ENCODE peak calls at places on chromosomes 12 and 14, in seven cellular contexts. One of them, this sample, is unnamed.

GRCh38 chr12:11576104-11576503 is 73.4 kb upstream of the ETV6 start:
- DNase-seq in mesenchymal stem cell: peak; percentile 44
- DNase-seq in adrenal gland: no peak
- DNase-seq in A549: no peak
- DNase-seq in cardiac fibroblast: peak; percentile 64
- DNase-seq in bronchial epithelial cell: peak; percentile 97
- DNase-seq in aorta: no peak
- DNase-seq in this sample: peak; percentile 7

GRCh38 chr12:66351301-66351700 is 49.0 kb downstream of the HELB start:
- DNase-seq in mesenchymal stem cell: no peak
- DNase-seq in bronchial epithelial cell: no peak
- DNase-seq in A549: no peak
- DNase-seq in adrenal gland: no peak
- DNase-seq in aorta: no peak
- DNase-seq in cardiac fibroblast: no peak
- DNase-seq in this sample: no peak

GRCh38 chr12:108611884-108612415 is 14.1 kb upstream of the TMEM119 start:
- DNase-seq in adrenal gland: peak; percentile 75
- DNase-seq in mesenchymal stem cell: peak; percentile 91
- DNase-seq in A549: peak; percentile 55
- DNase-seq in bronchial epithelial cell: peak; percentile 95
- DNase-seq in cardiac fibroblast: peak; percentile 64
- DNase-seq in aorta: no peak
- DNase-seq in this sample: no peak

GRCh38 chr14:93543766-93544165 is 113.0 kb downstream of the UNC79 start:
- DNase-seq in A549: peak; percentile 3
- DNase-seq in mesenchymal stem cell: peak; percentile 34
- DNase-seq in aorta: no peak
- DNase-seq in adrenal gland: no peak
- DNase-seq in bronchial epithelial cell: peak; percentile 38
- DNase-seq in cardiac fibroblast: peak; percentile 51
- DNase-seq in this sample: no peak

GRCh38 chr12:96427269-96427729 is 27.1 kb upstream of the CDK17 start:
- DNase-seq in mesenchymal stem cell: peak; percentile 100
- DNase-seq in cardiac fibroblast: peak; percentile 100
- DNase-seq in bronchial epithelial cell: peak; percentile 100
- DNase-seq in adrenal gland: peak; percentile 45
- DNase-seq in A549: peak; percentile 55
- DNase-seq in aorta: peak; percentile 67
- DNase-seq in this sample: peak; percentile 96

GRCh38 chr12:123034865-123035264 is 54.4 kb downstream of the ARL6IP4 start:
- DNase-seq in A549: peak; percentile 63
- DNase-seq in bronchial epithelial cell: peak; percentile 88
- DNase-seq in adrenal gland: peak; percentile 50
- DNase-seq in mesenchymal stem cell: peak; percentile 77
- DNase-seq in cardiac fibroblast: no peak
- DNase-seq in aorta: no peak
- DNase-seq in this sample: no peak

GRCh38 chr12:82057770-82058169 is 298.6 kb upstream of the PPFIA2 start:
- DNase-seq in mesenchymal stem cell: no peak
- DNase-seq in adrenal gland: no peak
- DNase-seq in aorta: no peak
- DNase-seq in A549: no peak
- DNase-seq in cardiac fibroblast: no peak
- DNase-seq in bronchial epithelial cell: peak; percentile 92
- DNase-seq in this sample: no peak

GRCh38 chr12:115354007-115354452 is 670.1 kb upstream of the TBX3 start:
- DNase-seq in bronchial epithelial cell: peak; percentile 98
- DNase-seq in mesenchymal stem cell: peak; percentile 97
- DNase-seq in adrenal gland: peak; percentile 93
- DNase-seq in A549: peak; percentile 68
- DNase-seq in aorta: peak; percentile 84
- DNase-seq in cardiac fibroblast: peak; percentile 96
- DNase-seq in this sample: peak; percentile 89

GRCh38 chr12:6201199-6201608 is 1.0 kb downstream of the CD9 start:
- DNase-seq in adrenal gland: peak; percentile 73
- DNase-seq in bronchial epithelial cell: no peak
- DNase-seq in A549: peak; percentile 68
- DNase-seq in aorta: peak; percentile 63
- DNase-seq in cardiac fibroblast: no peak
- DNase-seq in mesenchymal stem cell: no peak
- DNase-seq in this sample: no peak

GRCh38 chr14:24367506-24368214 is at the start of gene NFATC4:
- DNase-seq in bronchial epithelial cell: peak; percentile 75
- DNase-seq in aorta: peak; percentile 83
- DNase-seq in A549: no peak
- DNase-seq in mesenchymal stem cell: peak; percentile 98
- DNase-seq in adrenal gland: peak; percentile 90
- DNase-seq in cardiac fibroblast: peak; percentile 99
- DNase-seq in this sample: peak; percentile 84

GRCh38 chr14:61973981-61974380 is 211.8 kb downstream of the SNAPC1 start:
- DNase-seq in A549: no peak
- DNase-seq in bronchial epithelial cell: peak; percentile 20
- DNase-seq in mesenchymal stem cell: peak; percentile 23
- DNase-seq in adrenal gland: no peak
- DNase-seq in cardiac fibroblast: peak; percentile 0
- DNase-seq in aorta: no peak
- DNase-seq in this sample: peak; percentile 2

DNA sequence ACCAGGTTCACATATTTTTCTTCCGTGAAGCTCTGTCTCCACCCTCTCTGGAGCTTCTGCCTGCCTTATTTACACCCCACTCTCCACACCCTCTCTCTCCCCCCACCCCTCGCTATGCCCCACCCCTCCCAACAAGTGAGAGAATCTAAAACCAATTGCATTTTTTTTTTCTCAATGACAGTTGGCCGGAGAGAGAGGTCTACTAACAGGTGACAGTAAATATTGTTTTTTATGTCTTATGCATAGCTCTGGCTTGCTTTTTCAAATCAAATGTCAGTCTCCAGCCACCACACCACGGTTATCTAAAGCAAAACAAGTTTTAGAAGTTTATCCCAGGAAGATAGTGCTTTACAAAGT is at the start of gene KCNC2:
- DNase-seq in adrenal gland: no peak
- DNase-seq in cardiac fibroblast: no peak
- DNase-seq in A549: no peak
- DNase-seq in bronchial epithelial cell: no peak
- DNase-seq in mesenchymal stem cell: no peak
- DNase-seq in aorta: no peak
- DNase-seq in this sample: no peak
- H3K4me3 ChIP-seq in adrenal gland: no peak within 1 kb of the TSS
- H3K4me3 ChIP-seq in cardiac fibroblast: no peak within 1 kb of the TSS
- H3K4me3 ChIP-seq in A549: no peak within 1 kb of the TSS
- H3K4me3 ChIP-seq in bronchial epithelial cell: no peak within 1 kb of the TSS
- H3K4me3 ChIP-seq in mesenchymal stem cell: no peak within 1 kb of the TSS
- H3K4me3 ChIP-seq in aorta: no peak within 1 kb of the TSS
- H3K4me3 ChIP-seq in this sample: no peak within 1 kb of the TSS

DNA sequence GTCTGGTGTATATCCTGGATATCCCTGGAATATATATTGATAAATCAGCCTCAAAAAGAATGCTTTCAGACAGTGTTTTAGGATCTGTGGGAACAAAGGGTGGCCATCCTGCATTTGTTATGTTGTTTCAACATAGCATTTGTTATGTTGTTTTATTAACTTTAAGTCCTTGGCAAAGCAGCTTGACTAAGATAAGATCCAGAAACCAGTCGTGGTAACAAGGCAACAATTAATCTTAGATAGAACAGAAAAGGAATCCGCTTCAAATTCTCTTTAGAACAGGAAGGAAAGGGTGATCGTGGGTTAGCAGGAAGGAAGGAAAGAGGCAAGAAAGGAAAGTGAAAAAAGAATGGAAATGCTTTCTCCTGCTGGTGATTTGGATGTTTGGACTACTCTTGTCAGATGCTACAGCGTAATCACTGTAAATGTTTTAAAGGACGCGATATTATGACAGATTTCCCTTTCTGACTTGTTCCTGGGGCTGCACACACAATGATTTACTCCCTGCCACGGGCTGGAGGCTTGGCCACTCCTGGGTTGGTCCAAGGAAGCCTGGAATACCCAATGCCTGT is 443.3 kb downstream of the DPF3 start:
- DNase-seq in mesenchymal stem cell: no peak
- DNase-seq in bronchial epithelial cell: no peak
- DNase-seq in adrenal gland: no peak
- DNase-seq in aorta: no peak
- DNase-seq in cardiac fibroblast: no peak
- DNase-seq in A549: no peak
- DNase-seq in this sample: no peak
- H3K4me3 ChIP-seq in mesenchymal stem cell: no peak overlapping the region
- H3K4me3 ChIP-seq in bronchial epithelial cell: no peak overlapping the region
- H3K4me3 ChIP-seq in adrenal gland: no peak overlapping the region
- H3K4me3 ChIP-seq in aorta: no peak overlapping the region
- H3K4me3 ChIP-seq in cardiac fibroblast: no peak overlapping the region
- H3K4me3 ChIP-seq in A549: no peak overlapping the region
- H3K4me3 ChIP-seq in this sample: no peak overlapping the region

GRCh38 chr14:68518910-68519686 is 273.8 kb downstream of the ZFP36L1 start:
- DNase-seq in bronchial epithelial cell: peak; percentile 62
- DNase-seq in cardiac fibroblast: peak; percentile 86
- DNase-seq in adrenal gland: no peak
- DNase-seq in aorta: no peak
- DNase-seq in A549: no peak
- DNase-seq in mesenchymal stem cell: no peak
- DNase-seq in this sample: no peak
- H3K4me3 ChIP-seq in bronchial epithelial cell: no peak overlapping the region
- H3K4me3 ChIP-seq in cardiac fibroblast: no peak overlapping the region
- H3K4me3 ChIP-seq in adrenal gland: no peak overlapping the region
- H3K4me3 ChIP-seq in aorta: no peak overlapping the region
- H3K4me3 ChIP-seq in A549: no peak overlapping the region
- H3K4me3 ChIP-seq in mesenchymal stem cell: no peak overlapping the region
- H3K4me3 ChIP-seq in this sample: no peak overlapping the region

DNA sequence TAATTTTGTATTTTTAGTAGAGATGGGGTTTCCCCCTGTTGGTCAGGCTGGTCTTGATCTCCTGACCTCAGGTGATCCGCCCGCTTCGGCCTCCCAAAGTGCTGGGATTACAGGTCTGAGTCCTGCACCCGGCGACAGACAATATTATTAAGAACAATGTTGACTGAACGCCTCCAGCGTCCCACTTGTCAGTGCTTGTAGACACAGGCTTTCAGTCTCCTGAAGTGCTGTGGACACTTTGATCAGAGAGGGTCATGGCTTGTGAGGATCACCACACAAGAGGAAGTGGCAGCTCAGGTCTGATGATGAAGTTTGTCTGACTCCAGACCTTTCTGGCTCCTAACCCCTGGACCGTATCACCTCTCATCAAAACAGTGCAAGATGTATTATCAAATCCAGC is 114.6 kb downstream of the CHST11 start:
- DNase-seq in adrenal gland: no peak
- DNase-seq in cardiac fibroblast: no peak
- DNase-seq in aorta: no peak
- DNase-seq in A549: no peak
- DNase-seq in bronchial epithelial cell: peak; percentile 35
- DNase-seq in mesenchymal stem cell: no peak
- DNase-seq in this sample: no peak
- H3K4me3 ChIP-seq in adrenal gland: no peak overlapping the region
- H3K4me3 ChIP-seq in cardiac fibroblast: no peak overlapping the region
- H3K4me3 ChIP-seq in aorta: no peak overlapping the region
- H3K4me3 ChIP-seq in A549: no peak overlapping the region
- H3K4me3 ChIP-seq in bronchial epithelial cell: no peak overlapping the region
- H3K4me3 ChIP-seq in mesenchymal stem cell: no peak overlapping the region
- H3K4me3 ChIP-seq in this sample: no peak overlapping the region

GRCh38 chr14:101875726-101876268 is 88.6 kb upstream of the DYNC1H1 start:
- DNase-seq in A549: no peak
- DNase-seq in adrenal gland: no peak
- DNase-seq in cardiac fibroblast: no peak
- DNase-seq in mesenchymal stem cell: peak; percentile 9
- DNase-seq in bronchial epithelial cell: no peak
- DNase-seq in aorta: no peak
- DNase-seq in this sample: no peak

GRCh38 chr14:101878222-101879211 is 85.9 kb upstream of the DYNC1H1 start:
- DNase-seq in aorta: peak; percentile 36
- DNase-seq in cardiac fibroblast: no peak
- DNase-seq in bronchial epithelial cell: no peak
- DNase-seq in adrenal gland: peak; percentile 41
- DNase-seq in mesenchymal stem cell: peak; percentile 7
- DNase-seq in A549: no peak
- DNase-seq in this sample: no peak

GRCh38 chr14:101877766-101878165 is 86.6 kb upstream of the DYNC1H1 start:
- DNase-seq in cardiac fibroblast: peak; percentile 12
- DNase-seq in aorta: no peak
- DNase-seq in adrenal gland: no peak
- DNase-seq in A549: no peak
- DNase-seq in bronchial epithelial cell: no peak
- DNase-seq in mesenchymal stem cell: peak; percentile 21
- DNase-seq in this sample: no peak

GRCh38 chr14:101875041-101875725 is 89.2 kb upstream of the DYNC1H1 start:
- DNase-seq in aorta: no peak
- DNase-seq in adrenal gland: no peak
- DNase-seq in mesenchymal stem cell: no peak
- DNase-seq in cardiac fibroblast: no peak
- DNase-seq in bronchial epithelial cell: no peak
- DNase-seq in A549: no peak
- DNase-seq in this sample: no peak

GRCh38 chr14:101876539-101876938 is 87.8 kb upstream of the DYNC1H1 start:
- DNase-seq in bronchial epithelial cell: no peak
- DNase-seq in mesenchymal stem cell: peak; percentile 80
- DNase-seq in aorta: peak; percentile 88
- DNase-seq in adrenal gland: peak; percentile 87
- DNase-seq in A549: no peak
- DNase-seq in cardiac fibroblast: peak; percentile 71
- DNase-seq in this sample: no peak
- H3K4me3 ChIP-seq in bronchial epithelial cell: no peak overlapping the region
- H3K4me3 ChIP-seq in mesenchymal stem cell: no peak overlapping the region
- H3K4me3 ChIP-seq in aorta: no peak overlapping the region
- H3K4me3 ChIP-seq in adrenal gland: no peak overlapping the region
- H3K4me3 ChIP-seq in A549: no peak overlapping the region
- H3K4me3 ChIP-seq in cardiac fibroblast: no peak overlapping the region
- H3K4me3 ChIP-seq in this sample: no peak overlapping the region

GRCh38 chr12:34405286-34406227 is 383.3 kb downstream of the ALG10 start:
- DNase-seq in adrenal gland: peak; percentile 3
- DNase-seq in cardiac fibroblast: no peak
- DNase-seq in bronchial epithelial cell: no peak
- DNase-seq in aorta: peak; percentile 34
- DNase-seq in A549: no peak
- DNase-seq in mesenchymal stem cell: no peak
- DNase-seq in this sample: peak; percentile 30
- H3K4me3 ChIP-seq in adrenal gland: no peak overlapping the region
- H3K4me3 ChIP-seq in cardiac fibroblast: no peak overlapping the region
- H3K4me3 ChIP-seq in bronchial epithelial cell: no peak overlapping the region
- H3K4me3 ChIP-seq in aorta: no peak overlapping the region
- H3K4me3 ChIP-seq in A549: no peak overlapping the region
- H3K4me3 ChIP-seq in mesenchymal stem cell: no peak overlapping the region
- H3K4me3 ChIP-seq in this sample: no peak overlapping the region

GRCh38 chr12:10101042-10101579 is 2.3 kb upstream of the CLEC1A start:
- DNase-seq in A549: no peak
- DNase-seq in cardiac fibroblast: peak; percentile 2
- DNase-seq in bronchial epithelial cell: peak; percentile 55
- DNase-seq in mesenchymal stem cell: peak; percentile 23
- DNase-seq in adrenal gland: peak; percentile 12
- DNase-seq in aorta: no peak
- DNase-seq in this sample: no peak
- H3K4me3 ChIP-seq in A549: no peak overlapping the region
- H3K4me3 ChIP-seq in cardiac fibroblast: no peak overlapping the region
- H3K4me3 ChIP-seq in bronchial epithelial cell: no peak overlapping the region
- H3K4me3 ChIP-seq in mesenchymal stem cell: peak overlapping the region; percentile 60
- H3K4me3 ChIP-seq in adrenal gland: no peak overlapping the region
- H3K4me3 ChIP-seq in aorta: no peak overlapping the region
- H3K4me3 ChIP-seq in this sample: no peak overlapping the region

GRCh38 chr14:49991491-49991890 is 98.6 kb downstream of the ARF6 start:
- DNase-seq in A549: no peak
- DNase-seq in mesenchymal stem cell: no peak
- DNase-seq in cardiac fibroblast: no peak
- DNase-seq in aorta: no peak
- DNase-seq in bronchial epithelial cell: no peak
- DNase-seq in adrenal gland: no peak
- DNase-seq in this sample: no peak
- H3K4me3 ChIP-seq in A549: no peak overlapping the region
- H3K4me3 ChIP-seq in mesenchymal stem cell: no peak overlapping the region
- H3K4me3 ChIP-seq in cardiac fibroblast: no peak overlapping the region
- H3K4me3 ChIP-seq in aorta: no peak overlapping the region
- H3K4me3 ChIP-seq in bronchial epithelial cell: no peak overlapping the region
- H3K4me3 ChIP-seq in adrenal gland: no peak overlapping the region
- H3K4me3 ChIP-seq in this sample: no peak overlapping the region

GRCh38 chr14:103045387-103045869 is 11.9 kb downstream of the CDC42BPB start:
- DNase-seq in adrenal gland: no peak
- DNase-seq in bronchial epithelial cell: no peak
- DNase-seq in mesenchymal stem cell: no peak
- DNase-seq in cardiac fibroblast: no peak
- DNase-seq in aorta: no peak
- DNase-seq in A549: no peak
- DNase-seq in this sample: no peak
- H3K4me3 ChIP-seq in adrenal gland: no peak overlapping the region
- H3K4me3 ChIP-seq in bronchial epithelial cell: no peak overlapping the region
- H3K4me3 ChIP-seq in mesenchymal stem cell: no peak overlapping the region
- H3K4me3 ChIP-seq in cardiac fibroblast: no peak overlapping the region
- H3K4me3 ChIP-seq in aorta: no peak overlapping the region
- H3K4me3 ChIP-seq in A549: no peak overlapping the region
- H3K4me3 ChIP-seq in this sample: no peak overlapping the region